ENCODE peak calls at places on chromosomes 11 and 22, in five cellular contexts. R, S, G, W and K are unnamed samples.

GRCh38 chr11:108774037-108774436 is 109.2 kb downstream of the DDX10 start:
- DNase-seq in W (no peak), S (no peak), R (no peak), G (no peak), K (no peak)

GRCh38 chr11:114060402-114061052 is 1.0 kb downstream of the ZBTB16 start:
- DNase-seq in G (peak), S (no peak), W (no peak), R (peak), K (no peak)

GRCh38 chr11:61149624-61150615 is 11.3 kb downstream of the VPS37C start:
- DNase-seq in W (no peak), G (no peak), S (no peak), R (no peak), K (no peak)

GRCh38 chr11:104968365-104968855 is at the start of gene CASP4:
- DNase-seq in R (peak), G (peak), W (peak), S (peak), K (no peak)

GRCh38 chr22:45428391-45429385 is 15.2 kb downstream of the RIBC2 start:
- DNase-seq in G (no peak), S (no peak), W (no peak), R (no peak), K (no peak)

GRCh38 chr11:77140231-77140959 is 12.3 kb downstream of the MYO7A start:
- DNase-seq in R (no peak), W (peak), G (no peak), S (no peak), K (no peak)

GRCh38 chr11:60786811-60787567 is 1.9 kb downstream of the MS4A10 start:
- DNase-seq in R (no peak), S (no peak), W (peak), G (no peak), K (no peak)

GRCh38 chr11:87359401-87359800 is 321.7 kb downstream of the TMEM135 start:
- DNase-seq in R (no peak), W (no peak), G (no peak), S (peak), K (no peak)

GRCh38 chr22:40766956-40767355 is 52.2 kb downstream of the SLC25A17 start:
- DNase-seq in W (no peak), R (no peak), S (no peak), G (no peak), K (no peak)